ENCODE peak calls at places on chromosome 22, in five cellular contexts. D is T-cell, C is iPS-NIHi11, M is epithelial cell of prostate, A is HEK293T. V is an unnamed sample.

GRCh38 chr22:20864186-20864908 is 5.5 kb downstream of the SNAP29 start:
- DNase-seq in C (no peak), D (no peak), A (no peak), M (no peak), V (no peak)

GRCh38 chr22:46828323-46829139 is 66.1 kb downstream of the TBC1D22A start:
- DNase-seq in D (no peak), A (no peak), M (no peak), C (no peak), V (no peak)

GRCh38 chr22:19535001-19535400 is 10.8 kb upstream of the CLDN5 start:
- DNase-seq in D (no peak), A (no peak), C (no peak), M (no peak), V (no peak)

GRCh38 chr22:45344339-45344738 is 34.6 kb downstream of the FAM118A start:
- DNase-seq in M (no peak), C (peak), D (no peak), A (peak), V (peak)

GRCh38 chr22:36778020-36778419 is 2.1 kb upstream of the IFT27 start:
- DNase-seq in D (no peak), A (no peak), C (no peak), M (no peak), V (no peak)

GRCh38 chr22:36865346-36865745 is 4.5 kb downstream of the NCF4 start:
- DNase-seq in D (no peak), C (peak), A (no peak), M (no peak), V (no peak)

GRCh38 chr22:36546932-36547331 is 18.0 kb upstream of the EIF3D start:
- DNase-seq in A (no peak), C (no peak), M (peak), D (no peak), V (peak)

GRCh38 chr22:50694099-50694498 is 21.5 kb downstream of the SHANK3 start:
- DNase-seq in C (no peak), A (no peak), M (no peak), D (no peak), V (peak)

GRCh38 chr22:44523981-44524759 is 26.1 kb upstream of the RTL6 start:
- DNase-seq in M (no peak), C (no peak), D (no peak), A (no peak), V (peak)

GRCh38 chr22:46614070-46614931 is 5.9 kb upstream of the GRAMD4 start:
- DNase-seq in A (no peak), C (no peak), M (no peak), D (peak), V (no peak)

GRCh38 chr22:20247608-20248171 is 20.4 kb downstream of the RTN4R start:
- DNase-seq in M (no peak), C (no peak), A (no peak), D (no peak), V (no peak)

GRCh38 chr22:43714104-43714503 is 98.0 kb downstream of the EFCAB6 start:
- DNase-seq in C (no peak), D (no peak), A (no peak), M (no peak), V (no peak)

GRCh38 chr22:47515384-47516125 is 753.1 kb downstream of the TBC1D22A start:
- DNase-seq in A (no peak), M (no peak), D (no peak), C (no peak), V (no peak)

GRCh38 chr22:46998346-46998745 is 235.9 kb downstream of the TBC1D22A start:
- DNase-seq in M (no peak), A (no peak), C (no peak), D (no peak), V (no peak)

GRCh38 chr22:36442506-36443197 is 38.8 kb downstream of the TXN2 start:
- DNase-seq in M (no peak), A (no peak), C (no peak), D (no peak), V (no peak)

GRCh38 chr22:49660794-49661781 is 166.6 kb downstream of the BRD1 start:
- DNase-seq in A (no peak), M (no peak), C (no peak), D (no peak), V (no peak)

GRCh38 chr22:39710380-39711117 is 140.0 kb downstream of the CACNA1I start:
- DNase-seq in M (no peak), A (no peak), D (no peak), C (no peak), V (no peak)

GRCh38 chr22:37611202-37611601 is 2.6 kb downstream of the GGA1 start:
- DNase-seq in M (no peak), A (no peak), D (no peak), C (no peak), V (no peak)

GRCh38 chr22:19174106-19175025 is 4.2 kb downstream of the SLC25A1 start:
- DNase-seq in D (no peak), C (no peak), M (no peak), A (no peak), V (peak)

GRCh38 chr22:27825174-27825573 is 23.6 kb upstream of the MN1 start:
- DNase-seq in A (no peak), C (no peak), M (no peak), D (no peak), V (no peak)

GRCh38 chr22:30717331-30717921 is 22.8 kb downstream of the OSBP2 start:
- DNase-seq in C (no peak), M (no peak), A (no peak), D (no peak), V (peak)

GRCh38 chr22:35443338-35443737 is 43.4 kb downstream of the MCM5 start:
- DNase-seq in A (no peak), M (no peak), C (no peak), D (no peak), V (no peak)

GRCh38 chr22:25919452-25919851 is 177.5 kb downstream of the MYO18B start:
- DNase-seq in C (no peak), D (no peak), M (no peak), A (no peak), V (no peak)

GRCh38 chr22:38513063-38513462 is 7.0 kb upstream of the DDX17 start:
- DNase-seq in D (peak), C (peak), A (peak), M (no peak), V (no peak)

GRCh38 chr22:44646668-44647067 is 55.3 kb upstream of the PRR5 start:
- DNase-seq in M (no peak), A (no peak), D (no peak), C (no peak), V (no peak)

GRCh38 chr22:48918585-48919186 is 909.0 kb downstream of the BRD1 start:
- DNase-seq in A (no peak), C (no peak), M (no peak), D (no peak), V (no peak)

GRCh38 chr22:50118129-50118528 is 28.3 kb downstream of the MOV10L1 start:
- DNase-seq in C (no peak), M (no peak), A (no peak), D (no peak), V (no peak)

GRCh38 chr22:25875461-25875860 is 133.5 kb downstream of the MYO18B start:
- DNase-seq in M (no peak), A (no peak), C (no peak), D (no peak), V (no peak)

GRCh38 chr22:27670701-27671412 is 130.7 kb downstream of the MN1 start:
- DNase-seq in C (peak), D (no peak), A (peak), M (no peak), V (no peak)

GRCh38 chr22:19870153-19871022 is 15.7 kb upstream of the GNB1L start:
- DNase-seq in D (no peak), M (no peak), A (no peak), C (peak), V (no peak)

GRCh38 chr22:29717789-29718188 is 2.0 kb upstream of the CABP7 start:
- DNase-seq in D (no peak), M (peak), A (no peak), C (no peak), V (no peak)

GRCh38 chr22:28864878-28865596 is 18.3 kb upstream of the ZNRF3 start:
- DNase-seq in D (no peak), A (no peak), M (no peak), C (no peak), V (no peak)

GRCh38 chr22:33126881-33127280 is 68.7 kb upstream of the SYN3 start:
- DNase-seq in M (no peak), D (no peak), C (peak), A (peak), V (peak)

GRCh38 chr22:31133911-31134310 is 6.4 kb downstream of the PLA2G3 start:
- DNase-seq in D (no peak), C (no peak), M (no peak), A (no peak), V (no peak)

GRCh38 chr22:19121631-19122142 is 525 bp downstream of the DGCR2 start:
- DNase-seq in D (no peak), C (peak), M (no peak), A (peak), V (peak)